ENCODE peak calls at places on chromosomes 13 and 19, in five cellular contexts. I is GM12864, X is uterus, D is endodermal cell, G is neural progenitor cell. Y is an unnamed sample.

GRCh38 chr19:56085571-56086275 is 35.4 kb downstream of the ZNF787 start:
- DNase-seq in I (no peak), X (no peak), D (no peak), G (no peak), Y (no peak)

GRCh38 chr19:17947815-17948473 is 15.1 kb downstream of the CCDC124 start:
- DNase-seq in I (peak; percentile 55), X (peak; percentile 93), D (peak; percentile 98), G (peak; percentile 99), Y (peak; percentile 83)

GRCh38 chr19:56810260-56810659 is 30.3 kb downstream of the PEG3 start:
- DNase-seq in I (no peak), X (no peak), D (no peak), G (no peak), Y (no peak)

GRCh38 chr19:49691243-49692101 is 556 bp downstream of the CPT1C start:
- DNase-seq in I (no peak), X (peak; percentile 73), D (peak; percentile 89), G (peak; percentile 94), Y (no peak)

GRCh38 chr19:46296722-46297431 is at the start of gene HIF3A:
- DNase-seq in I (no peak), X (peak; percentile 64), D (peak; percentile 98), G (peak; percentile 98), Y (no peak)

GRCh38 chr13:81639984-81640582 is 1299.2 kb upstream of the SPRY2 start:
- DNase-seq in I (no peak), X (no peak), D (no peak), G (peak; percentile 7), Y (peak; percentile 18)

GRCh38 chr19:33110201-33110910 is 21.6 kb upstream of the WDR88 start:
- DNase-seq in I (no peak), X (no peak), D (no peak), G (no peak), Y (no peak)

GRCh38 chr13:59392328-59392727 is 771.4 kb downstream of the DIAPH3 start:
- DNase-seq in I (no peak), X (no peak), D (no peak), G (no peak), Y (no peak)

GRCh38 chr19:47765522-47766358 is 12.8 kb upstream of the SELENOW start:
- DNase-seq in I (no peak), X (peak; percentile 66), D (peak; percentile 95), G (peak; percentile 78), Y (no peak)

GRCh38 chr19:39810424-39810823 is 23.5 kb downstream of the DYRK1B start:
- DNase-seq in I (no peak), X (no peak), D (no peak), G (no peak), Y (no peak)

GRCh38 chr13:94661396-94661795 is 50.9 kb downstream of the SOX21 start:
- DNase-seq in I (no peak), X (no peak), D (no peak), G (peak; percentile 40), Y (no peak)

GRCh38 chr13:113784645-113785024 is 25.6 kb downstream of the TMEM255B start:
- DNase-seq in I (no peak), X (no peak), D (no peak), G (no peak), Y (no peak)

GRCh38 chr19:28878862-28879566 is 333.9 kb downstream of the UQCRFS1 start:
- DNase-seq in I (peak; percentile 15), X (peak; percentile 51), D (peak; percentile 81), G (peak; percentile 92), Y (peak; percentile 77)

GRCh38 chr13:50810998-50811397 is 32.5 kb downstream of the DLEU7 start:
- DNase-seq in I (peak; percentile 72), X (no peak), D (no peak), G (no peak), Y (no peak)

GRCh38 chr13:41196620-41197019 is 2.3 kb upstream of the KBTBD7 start:
- DNase-seq in I (no peak), X (no peak), D (no peak), G (no peak), Y (peak; percentile 19)

GRCh38 chr13:68261105-68261504 is 1031.0 kb upstream of the PCDH9 start:
- DNase-seq in I (no peak), X (no peak), D (peak; percentile 74), G (peak; percentile 16), Y (peak; percentile 19)

GRCh38 chr13:113299951-113300350 is 2.9 kb downstream of the LAMP1 start:
- DNase-seq in I (peak; percentile 39), X (no peak), D (no peak), G (no peak), Y (no peak)

GRCh38 chr19:5216141-5216847 is 124.3 kb downstream of the PTPRS start:
- DNase-seq in I (no peak), X (no peak), D (no peak), G (no peak), Y (no peak)

GRCh38 chr13:57631607-57632275 is at the start of gene PCDH17:
- DNase-seq in I (no peak), X (no peak), D (no peak), G (peak; percentile 70), Y (no peak)

GRCh38 chr19:3687774-3688706 is 12.2 kb downstream of the PIP5K1C start:
- DNase-seq in I (no peak), X (no peak), D (peak; percentile 90), G (peak; percentile 47), Y (no peak)

GRCh38 chr13:45073809-45074208 is 46.5 kb upstream of the GTF2F2 start:
- DNase-seq in I (no peak), X (no peak), D (peak; percentile 53), G (no peak), Y (no peak)

GRCh38 chr19:17170538-17171297 is 44.4 kb upstream of the USE1 start:
- DNase-seq in I (no peak), X (no peak), D (no peak), G (no peak), Y (no peak)

GRCh38 chr19:19460761-19461265 is 54.5 kb downstream of the TSSK6 start:
- DNase-seq in I (no peak), X (peak; percentile 42), D (peak; percentile 71), G (peak; percentile 47), Y (peak; percentile 37)

GRCh38 chr19:19746286-19747213 is 13.6 kb upstream of the ZNF14 start:
- DNase-seq in I (no peak), X (no peak), D (peak; percentile 69), G (no peak), Y (no peak)

GRCh38 chr13:28684257-28684656 is 25.3 kb downstream of the POMP start:
- DNase-seq in I (no peak), X (no peak), D (peak; percentile 97), G (peak; percentile 77), Y (no peak)

GRCh38 chr19:17766543-17767131 is 15.4 kb downstream of the FCHO1 start:
- DNase-seq in I (no peak), X (peak; percentile 43), D (peak; percentile 96), G (peak; percentile 93), Y (no peak)

GRCh38 chr13:107459430-107459829 is 755.9 kb downstream of the LIG4 start:
- DNase-seq in I (no peak), X (no peak), D (no peak), G (no peak), Y (no peak)

GRCh38 chr13:26011996-26012688 is 39.7 kb downstream of the SHISA2 start:
- DNase-seq in I (no peak), X (no peak), D (no peak), G (no peak), Y (peak; percentile 84)

GRCh38 chr13:26584713-26585112 is 27.2 kb downstream of the WASF3 start:
- DNase-seq in I (no peak), X (no peak), D (no peak), G (no peak), Y (no peak)

GRCh38 chr19:56751078-56751489 is 79.5 kb upstream of the ZNF835 start:
- DNase-seq in I (no peak), X (peak; percentile 18), D (no peak), G (no peak), Y (no peak)

GRCh38 chr13:52165410-52165809 is 6.0 kb upstream of the NEK3 start:
- DNase-seq in I (no peak), X (no peak), D (no peak), G (no peak), Y (no peak)

DNA sequence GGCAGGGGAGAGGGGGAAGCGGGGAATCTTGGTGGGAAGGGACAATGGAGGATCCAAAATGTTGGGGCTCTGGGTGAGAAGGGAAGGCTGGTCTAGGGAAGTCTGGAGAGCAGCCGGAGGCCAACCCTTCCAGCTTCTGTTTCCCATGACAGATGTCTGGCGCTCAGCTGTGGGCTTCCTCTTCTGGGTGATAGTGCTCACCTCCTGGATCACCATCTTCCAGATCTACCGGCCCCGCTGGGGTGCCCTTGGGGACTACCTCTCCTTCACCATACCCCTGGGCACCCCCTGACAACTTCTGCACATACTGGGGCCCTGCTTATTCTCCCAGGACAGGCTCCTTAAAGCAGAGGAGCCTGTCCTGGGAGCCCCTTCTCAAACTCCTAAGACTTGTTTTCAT is 1.1 kb downstream of the PSENEN start:
- DNase-seq in I (no peak), X (no peak), D (no peak), G (no peak), Y (no peak)
- H3K4me3 ChIP-seq in I (peak overlapping the region; percentile 77), X (peak overlapping the region; percentile 92), D (peak overlapping the region; percentile 98), G (peak overlapping the region; percentile 87), Y (peak overlapping the region; percentile 86)

GRCh38 chr19:290539-291521 is at the start of gene PLPP2:
- DNase-seq in I (no peak), X (peak; percentile 39), D (peak; percentile 97), G (peak; percentile 51), Y (no peak)
- H3K4me3 ChIP-seq in I (no peak within 1 kb of the TSS), X (peak within 1 kb of the TSS; percentile 36), D (peak within 1 kb of the TSS; percentile 64), G (peak within 1 kb of the TSS; percentile 35), Y (no peak within 1 kb of the TSS)

GRCh38 chr19:12145348-12145747 is 5.2 kb upstream of the ZNF20 start:
- DNase-seq in I (no peak), X (no peak), D (no peak), G (no peak), Y (no peak)
- H3K4me3 ChIP-seq in I (no peak overlapping the region), X (no peak overlapping the region), D (peak overlapping the region; percentile 61), G (no peak overlapping the region), Y (no peak overlapping the region)

GRCh38 chr13:46281779-46282178 is 70.1 kb downstream of the LRRC63 start:
- DNase-seq in I (no peak), X (no peak), D (no peak), G (no peak), Y (no peak)

GRCh38 chr13:46274094-46274698 is 62.5 kb downstream of the LRRC63 start:
- DNase-seq in I (no peak), X (no peak), D (no peak), G (no peak), Y (no peak)

DNA sequence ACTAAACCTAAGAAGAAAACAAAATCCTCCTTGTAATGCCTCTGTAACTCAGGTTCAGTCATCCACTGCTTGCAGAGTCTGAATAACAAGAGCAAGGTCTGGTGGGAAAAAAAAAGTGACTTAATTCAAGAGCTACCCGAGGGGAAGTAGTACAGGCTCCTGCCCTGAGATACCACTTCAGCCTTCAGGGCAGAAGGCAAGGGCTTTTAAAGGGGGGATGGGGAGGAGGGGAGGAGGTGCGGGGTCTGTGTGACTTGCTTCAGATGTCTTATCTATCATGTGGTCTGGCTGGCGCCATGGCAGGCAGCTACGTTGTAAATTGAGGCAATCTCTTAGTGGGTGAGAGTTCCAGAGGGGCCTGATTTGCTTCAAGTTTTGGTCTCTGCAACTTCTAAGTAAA is 66.7 kb downstream of the LRRC63 start:
- DNase-seq in I (no peak), X (no peak), D (peak; percentile 76), G (peak; percentile 6), Y (peak; percentile 81)
- H3K4me3 ChIP-seq in I (no peak overlapping the region), X (no peak overlapping the region), D (no peak overlapping the region), G (no peak overlapping the region), Y (no peak overlapping the region)